ENCODE peak calls at places on chromosomes 1 and 21, in four cellular contexts. J, L, R and U are unnamed samples.

GRCh38 chr1:41463516-41463915 is 21.0 kb downstream of the EDN2 start:
- DNase-seq in L (no peak), J (no peak), R (no peak), U (no peak)

GRCh38 chr1:96865731-96866684 is 144.4 kb downstream of the PTBP2 start:
- DNase-seq in J (no peak), R (no peak), L (no peak), U (no peak)

GRCh38 chr1:243712890-243713425 is 137.1 kb downstream of the AKT3 start:
- DNase-seq in J (no peak), L (no peak), R (no peak), U (no peak)

GRCh38 chr1:43423672-43424550 is 29.8 kb downstream of the HYI start:
- DNase-seq in L (no peak), R (no peak), J (no peak), U (no peak)

GRCh38 chr21:44967082-44968047 is 27.5 kb downstream of the SLX9 start:
- DNase-seq in R (peak), L (no peak), J (no peak), U (no peak)

GRCh38 chr1:214031267-214031650 is 43.5 kb downstream of the PROX1 start:
- DNase-seq in R (no peak), J (no peak), L (no peak), U (no peak)

GRCh38 chr1:191963781-191964455 is 194.3 kb upstream of the RGS18 start:
- DNase-seq in R (no peak), J (no peak), L (no peak), U (no peak)

GRCh38 chr1:185795181-185795580 is 61.0 kb downstream of the HMCN1 start:
- DNase-seq in R (no peak), J (no peak), L (no peak), U (no peak)

GRCh38 chr1:1889090-1889750 is 1.7 kb downstream of the GNB1 start:
- DNase-seq in L (no peak), J (no peak), R (peak), U (no peak)

GRCh38 chr1:234515411-234515810 is 36.4 kb upstream of the TARBP1 start:
- DNase-seq in R (no peak), J (no peak), L (no peak), U (no peak)

GRCh38 chr1:194929376-194929775 is 1678.9 kb downstream of the KCNT2 start:
- DNase-seq in J (no peak), L (no peak), R (no peak), U (no peak)

GRCh38 chr1:76933847-76934657 is 66.8 kb downstream of the ST6GALNAC5 start:
- DNase-seq in J (no peak), L (no peak), R (no peak), U (no peak)

GRCh38 chr1:244460195-244460594 is 878 bp upstream of the CATSPERE start:
- DNase-seq in L (no peak), R (no peak), J (no peak), U (no peak)

GRCh38 chr21:16370176-16370575 is 640.4 kb downstream of the USP25 start:
- DNase-seq in J (no peak), L (no peak), R (no peak), U (no peak)

GRCh38 chr21:33566514-33566913 is 22.0 kb downstream of the DONSON start:
- DNase-seq in J (no peak), R (no peak), L (no peak), U (no peak)

GRCh38 chr1:50474859-50475809 is 51.9 kb upstream of the DMRTA2 start:
- DNase-seq in R (no peak), L (no peak), J (no peak), U (no peak)

GRCh38 chr1:227954163-227954850 is 6.6 kb upstream of the WNT9A start:
- DNase-seq in L (no peak), J (no peak), R (no peak), U (no peak)

GRCh38 chr1:200362421-200362820 is 47.4 kb downstream of the ZNF281 start:
- DNase-seq in L (no peak), J (no peak), R (no peak), U (no peak)

GRCh38 chr21:29466532-29466931 is 167.8 kb downstream of the BACH1 start:
- DNase-seq in L (no peak), R (no peak), J (no peak), U (no peak)

GRCh38 chr1:1116701-1117468 is 996 bp upstream of the C1orf159 start:
- DNase-seq in L (no peak), R (no peak), J (no peak), U (peak)

GRCh38 chr1:184160236-184160635 is 108.7 kb downstream of the TSEN15 start:
- DNase-seq in J (no peak), R (no peak), L (no peak), U (no peak)

GRCh38 chr21:27480841-27481261 is 514.0 kb upstream of the ADAMTS5 start:
- DNase-seq in R (no peak), L (no peak), J (no peak), U (no peak)

GRCh38 chr21:27475363-27475955 is 508.6 kb upstream of the ADAMTS5 start:
- DNase-seq in R (no peak), L (no peak), J (no peak), U (no peak)

GRCh38 chr21:27477321-27477720 is 510.4 kb upstream of the ADAMTS5 start:
- DNase-seq in J (no peak), L (no peak), R (no peak), U (no peak)

GRCh38 chr21:27476696-27477095 is 509.8 kb upstream of the ADAMTS5 start:
- DNase-seq in J (no peak), R (no peak), L (no peak), U (no peak)
- TF ChIP-seq CTCF in J (no peak), R (no peak), L (no peak), U (peak)

DNA sequence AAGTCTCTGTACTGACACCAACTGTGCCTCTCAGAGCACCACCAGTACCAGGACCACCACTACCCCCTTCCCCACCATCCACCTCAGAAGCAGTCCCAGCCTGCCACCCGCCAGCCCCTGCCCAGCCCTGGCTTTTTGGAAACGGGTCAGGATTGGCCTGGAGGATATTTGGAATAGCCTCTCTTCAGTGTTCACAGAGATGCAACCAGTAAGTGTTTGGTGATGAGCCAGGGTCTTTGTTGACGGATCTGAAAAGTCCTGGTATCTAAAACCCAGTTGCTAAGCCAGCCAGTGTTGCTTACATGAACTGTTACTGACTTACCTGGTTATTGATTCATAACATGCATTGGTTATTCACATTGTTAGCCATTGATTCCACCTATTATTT is 1.1 kb downstream of the C1orf56 start:
- DNase-seq in L (no peak), J (no peak), R (no peak), U (no peak)
- TF ChIP-seq CTCF in L (no peak), J (no peak), R (peak), U (peak)

GRCh38 chr1:206847337-206847834 is 18.0 kb upstream of the IL20 start:
- DNase-seq in L (no peak), J (no peak), R (no peak), U (no peak)
- TF ChIP-seq CTCF in L (no peak), J (no peak), R (no peak), U (no peak)

GRCh38 chr1:66341446-66342089 is 192.4 kb upstream of the SGIP1 start:
- DNase-seq in J (no peak), L (no peak), R (no peak), U (no peak)

GRCh38 chr1:66339944-66340343 is 194.0 kb upstream of the SGIP1 start:
- DNase-seq in L (no peak), R (no peak), J (no peak), U (no peak)

GRCh38 chr1:66346057-66346795 is 187.7 kb upstream of the SGIP1 start:
- DNase-seq in R (no peak), L (no peak), J (no peak), U (no peak)

GRCh38 chr1:66343569-66344325 is 190.2 kb upstream of the SGIP1 start:
- DNase-seq in L (no peak), R (no peak), J (no peak), U (no peak)

DNA sequence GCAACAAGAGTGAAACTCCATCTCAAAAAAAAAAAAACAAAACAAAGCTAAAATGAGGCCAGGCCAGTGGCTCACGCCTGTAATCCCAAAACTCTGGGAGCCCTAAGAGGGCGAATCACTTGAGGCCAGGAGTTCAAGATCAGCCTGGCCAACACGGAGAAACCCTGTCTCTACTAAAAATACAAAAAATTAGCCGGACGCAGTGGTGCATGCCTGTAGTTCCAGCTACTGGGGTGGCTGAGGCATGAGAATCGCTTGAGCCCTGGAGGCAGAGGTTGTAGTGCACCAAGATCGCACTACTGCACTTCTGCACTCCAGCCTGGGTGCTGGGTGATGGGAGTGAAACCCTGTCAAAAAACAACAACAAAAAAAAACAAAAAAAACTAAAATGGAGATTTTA is 191.2 kb upstream of the SGIP1 start:
- DNase-seq in R (no peak), J (no peak), L (no peak), U (no peak)
- TF ChIP-seq CTCF in R (no peak), J (no peak), L (no peak), U (no peak)